ENCODE peak calls at places on chromosome 20, in four cellular contexts. U, T, I and P are unnamed samples.

GRCh38 chr20:32481311-32482103 is 103.6 kb downstream of the NOL4L start:
- DNase-seq in I (peak; percentile 40), T (no peak), U (no peak), P (no peak)

GRCh38 chr20:45337367-45338120 is 10.7 kb downstream of the SDC4 start:
- DNase-seq in U (peak; percentile 71), I (peak; percentile 94), T (no peak), P (no peak)

GRCh38 chr20:63980317-63980805 is 571 bp upstream of the PRPF6 start:
- DNase-seq in I (no peak), T (no peak), U (no peak), P (peak; percentile 76)

GRCh38 chr20:15945301-15945700 is 627.9 kb downstream of the KIF16B start:
- DNase-seq in T (no peak), U (no peak), I (no peak), P (no peak)

GRCh38 chr20:21507275-21508229 is 6.3 kb downstream of the NKX2-2 start:
- DNase-seq in U (no peak), T (peak; percentile 31), I (no peak), P (no peak)

GRCh38 chr20:23655551-23656211 is 17.9 kb upstream of the CST3 start:
- DNase-seq in U (peak; percentile 84), I (peak; percentile 33), T (no peak), P (peak; percentile 79)

GRCh38 chr20:49964964-49965780 is 17.6 kb upstream of the SNAI1 start:
- DNase-seq in U (no peak), T (peak; percentile 89), I (peak; percentile 51), P (peak; percentile 38)

GRCh38 chr20:1180949-1181348 is 3.8 kb downstream of the TMEM74B start:
- DNase-seq in I (no peak), U (no peak), T (no peak), P (no peak)

GRCh38 chr20:45588800-45589199 is 9.7 kb upstream of the WFDC8 start:
- DNase-seq in T (peak; percentile 26), U (no peak), I (no peak), P (no peak)

GRCh38 chr20:22584922-22585785 is 782 bp upstream of the FOXA2 start:
- DNase-seq in I (no peak), T (peak; percentile 72), U (peak; percentile 57), P (no peak)

GRCh38 chr20:4102381-4102780 is 87.0 kb upstream of the RNF24 start:
- DNase-seq in U (no peak), I (no peak), T (no peak), P (no peak)

GRCh38 chr20:19992996-19993908 is 23.9 kb upstream of the NAA20 start:
- DNase-seq in T (peak; percentile 30), I (peak; percentile 89), U (no peak), P (no peak)

GRCh38 chr20:32462900-32463641 is 104.9 kb downstream of the ASXL1 start:
- DNase-seq in U (no peak), T (no peak), I (no peak), P (no peak)

GRCh38 chr20:64084209-64085152 is at the start of gene LKAAEAR1:
- DNase-seq in T (peak; percentile 69), U (no peak), I (no peak), P (no peak)

GRCh38 chr20:46999821-47000465 is 105.3 kb downstream of the EYA2 start:
- DNase-seq in T (no peak), I (no peak), U (no peak), P (no peak)

GRCh38 chr20:11350126-11351005 is 567.3 kb upstream of the BTBD3 start:
- DNase-seq in T (no peak), I (peak; percentile 89), U (no peak), P (peak; percentile 12)

GRCh38 chr20:63792866-63793265 is 38.2 kb downstream of the ZBTB46 start:
- DNase-seq in T (no peak), I (no peak), U (no peak), P (no peak)

GRCh38 chr20:21607971-21608735 is 94.3 kb upstream of the NKX2-2 start:
- DNase-seq in T (no peak), U (peak; percentile 68), I (no peak), P (no peak)

GRCh38 chr20:19903168-19903676 is 113.9 kb upstream of the NAA20 start:
- DNase-seq in U (peak; percentile 62), I (peak; percentile 65), T (peak; percentile 10), P (peak; percentile 59)

GRCh38 chr20:5044075-5044620 is 42.8 kb upstream of the SLC23A2 start:
- DNase-seq in T (no peak), U (no peak), I (no peak), P (no peak)

GRCh38 chr20:47343007-47343472 is 13.5 kb downstream of the ZMYND8 start:
- DNase-seq in T (no peak), I (no peak), U (no peak), P (no peak)

GRCh38 chr20:47276856-47277541 is 79.5 kb downstream of the ZMYND8 start:
- DNase-seq in I (peak; percentile 86), U (no peak), T (no peak), P (no peak)

GRCh38 chr20:17646209-17646717 is 35.8 kb downstream of the RRBP1 start:
- DNase-seq in T (no peak), U (peak; percentile 22), I (no peak), P (no peak)
- H3K27ac ChIP-seq in T (no peak overlapping the region), U (no peak overlapping the region), I (peak overlapping the region; percentile 73), P (peak overlapping the region; percentile 90)

GRCh38 chr20:58922036-58922435 is 59.0 kb upstream of the NELFCD start:
- DNase-seq in T (no peak), U (no peak), I (no peak), P (no peak)
- H3K4me3 ChIP-seq in T (no peak overlapping the region), U (no peak overlapping the region), I (no peak overlapping the region), P (no peak overlapping the region)

DNA sequence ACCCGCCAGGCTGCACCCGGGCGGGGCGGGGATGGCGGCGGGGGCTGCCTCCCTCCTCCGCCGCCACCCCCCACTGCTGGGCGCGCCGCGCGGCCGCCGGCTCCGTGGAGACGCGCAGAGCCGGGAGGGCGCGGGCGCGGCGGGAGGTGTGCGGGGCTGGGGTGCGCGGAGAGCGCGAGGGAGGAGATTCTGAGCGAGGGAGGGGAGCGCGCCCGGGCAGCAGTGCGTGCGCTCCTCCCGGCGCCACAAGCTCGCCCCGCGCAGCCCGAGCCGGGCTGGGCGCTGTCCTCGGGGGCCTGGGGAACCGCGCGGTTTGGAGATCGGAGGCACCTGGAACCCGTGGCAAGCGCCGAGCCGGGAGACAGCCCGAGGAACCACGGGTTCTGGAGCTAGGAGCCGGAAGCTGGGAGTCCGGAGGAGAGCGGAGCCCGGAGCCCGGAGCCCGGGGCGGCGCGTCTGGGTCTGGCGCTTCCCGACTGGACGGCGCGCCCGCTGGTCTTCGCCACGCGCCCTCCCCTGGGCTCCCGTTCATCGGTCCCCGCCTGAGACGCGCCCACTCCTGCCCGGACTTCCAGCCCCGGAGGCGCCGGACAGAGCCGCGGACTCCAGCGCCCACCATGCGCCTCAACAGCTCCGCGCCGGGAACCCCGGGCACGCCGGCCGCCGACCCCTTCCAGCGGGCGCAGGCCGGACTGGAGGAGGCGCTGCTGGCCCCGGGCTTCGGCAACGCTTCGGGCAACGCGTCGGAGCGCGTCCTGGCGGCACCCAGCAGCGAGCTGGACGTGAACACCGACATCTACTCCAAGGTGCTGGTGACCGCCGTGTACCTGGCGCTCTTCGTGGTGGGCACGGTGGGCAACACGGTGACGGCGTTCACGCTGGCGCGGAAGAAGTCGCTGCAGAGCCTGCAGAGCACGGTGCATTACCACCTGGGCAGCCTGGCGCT is at the start of gene NTSR1:
- DNase-seq in I (no peak), T (peak; percentile 73), U (no peak), P (peak; percentile 57)
- H3K27me3 ChIP-seq in I (peaks cover 83% of the 10 kb centered on the region), T (peaks cover 30% of the 10 kb centered on the region), U (peaks cover 81% of the 10 kb centered on the region), P (no peaks in the 10 kb centered on the region)

GRCh38 chr20:34560614-34561013 is 2.1 kb downstream of the MAP1LC3A start:
- DNase-seq in I (no peak), U (no peak), T (no peak), P (no peak)

GRCh38 chr20:34560141-34560523 is 1.6 kb downstream of the MAP1LC3A start:
- DNase-seq in U (no peak), T (no peak), I (no peak), P (no peak)

GRCh38 chr20:34557936-34558319 is 590 bp upstream of the MAP1LC3A start:
- DNase-seq in I (no peak), T (no peak), U (no peak), P (no peak)

GRCh38 chr20:34559311-34560140 is 1.0 kb downstream of the MAP1LC3A start:
- DNase-seq in I (peak; percentile 26), T (peak; percentile 30), U (no peak), P (no peak)

GRCh38 chr20:34558320-34559202 is at the start of gene MAP1LC3A:
- DNase-seq in U (peak; percentile 97), T (peak; percentile 98), I (peak; percentile 98), P (peak; percentile 8)
- H3K27ac ChIP-seq in U (peak within 1 kb of the TSS; percentile 96), T (no peak within 1 kb of the TSS), I (no peak within 1 kb of the TSS), P (no peak within 1 kb of the TSS)

DNA sequence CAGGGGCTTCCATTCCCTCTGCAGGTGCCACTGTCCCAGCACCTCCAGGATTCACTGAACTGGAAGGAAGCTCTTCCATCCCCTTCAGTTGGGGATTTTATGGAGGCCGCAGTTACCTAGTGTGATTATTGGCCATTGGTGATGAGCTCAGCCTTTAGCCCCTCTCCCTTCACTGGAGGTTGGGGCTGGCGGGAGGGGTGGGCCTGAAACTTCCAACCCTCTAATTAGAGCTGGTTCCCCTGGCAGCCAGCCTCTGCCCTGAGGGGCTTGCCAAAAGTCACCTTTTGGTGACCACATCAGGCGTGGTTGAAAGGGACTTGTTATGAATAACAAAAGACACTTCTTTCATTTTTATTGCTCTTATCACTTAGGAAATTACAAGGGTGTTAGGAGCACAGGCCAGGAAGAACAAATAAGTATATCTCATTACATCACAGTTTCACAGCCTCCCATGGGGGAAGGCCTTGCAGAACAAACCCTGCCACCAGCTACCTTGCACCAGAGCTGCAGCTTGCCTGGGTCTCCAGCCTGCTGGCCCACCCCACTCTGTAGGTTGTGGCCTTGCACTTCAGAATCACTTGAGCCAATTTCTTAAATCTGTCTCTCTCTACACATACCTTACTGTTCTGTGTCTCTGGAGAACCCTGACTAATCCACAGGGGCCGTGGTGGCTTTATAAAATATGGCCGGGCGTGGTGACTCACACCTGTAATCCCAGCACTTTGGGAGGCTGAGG is 5.0 kb downstream of the PYGB start:
- DNase-seq in T (no peak), I (no peak), U (no peak), P (no peak)
- H3K4me3 ChIP-seq in T (no peak overlapping the region), I (no peak overlapping the region), U (no peak overlapping the region), P (no peak overlapping the region)

DNA sequence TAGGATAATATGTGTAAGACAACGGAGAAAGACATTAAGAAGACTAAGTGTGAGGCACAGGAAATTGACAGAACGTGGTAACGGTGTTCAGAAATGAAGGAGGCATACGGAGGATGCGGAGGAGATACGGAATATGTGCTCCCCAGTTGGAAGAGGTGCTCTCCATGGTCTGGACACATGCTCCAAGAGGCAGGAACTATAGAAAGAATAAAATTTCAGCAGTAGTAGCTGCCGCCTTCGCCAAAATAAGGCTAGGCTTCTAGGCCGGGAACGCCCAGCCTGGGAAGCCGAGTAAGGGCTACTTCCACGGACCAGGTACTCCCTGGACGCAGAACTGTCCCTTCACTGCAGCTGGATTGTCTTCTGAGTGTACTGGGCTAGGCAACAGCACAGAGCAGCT is 7.4 kb downstream of the MAFB start:
- DNase-seq in I (no peak), U (no peak), T (peak; percentile 9), P (no peak)
- H3K27me3 ChIP-seq in I (peaks cover 100% of the 10 kb centered on the region), U (peaks cover 8% of the 10 kb centered on the region), T (peaks cover 84% of the 10 kb centered on the region), P (peaks cover 54% of the 10 kb centered on the region)

GRCh38 chr20:53805895-53806384 is 212.3 kb upstream of the ZNF217 start:
- DNase-seq in U (no peak), T (no peak), I (peak; percentile 23), P (no peak)
- H3K27ac ChIP-seq in U (no peak overlapping the region), T (no peak overlapping the region), I (no peak overlapping the region), P (no peak overlapping the region)